ENCODE peak calls at places on chromosomes 7 and 10, in seven cellular contexts. V, G, J, D, X, A and O are unnamed samples.

GRCh38 chr10:112873541-112873940 is 76.5 kb upstream of the TCF7L2 start:
- DNase-seq in V (no peak), G (no peak), J (no peak), D (no peak), X (no peak), A (no peak), O (no peak)

GRCh38 chr10:98424308-98425254 is 9.6 kb upstream of the PYROXD2 start:
- DNase-seq in V (no peak), G (no peak), J (no peak), D (no peak), X (no peak), A (no peak), O (no peak)

GRCh38 chr7:33243319-33243881 is 114.0 kb downstream of the BBS9 start:
- DNase-seq in V (no peak), G (peak), J (peak), D (peak), X (no peak), A (no peak), O (peak)

GRCh38 chr7:33926535-33926934 is 21.2 kb downstream of the BMPER start:
- DNase-seq in V (no peak), G (peak), J (no peak), D (peak), X (no peak), A (no peak), O (no peak)

GRCh38 chr10:112977294-112977951 is 27.4 kb downstream of the TCF7L2 start:
- DNase-seq in V (no peak), G (no peak), J (no peak), D (no peak), X (no peak), A (no peak), O (no peak)

GRCh38 chr7:105853931-105854419 is 22.4 kb downstream of the ATXN7L1 start:
- DNase-seq in V (no peak), G (no peak), J (no peak), D (no peak), X (no peak), A (no peak), O (peak)

GRCh38 chr10:33248638-33249037 is 85.8 kb downstream of the NRP1 start:
- DNase-seq in V (no peak), G (peak), J (peak), D (peak), X (no peak), A (no peak), O (no peak)

GRCh38 chr10:42783181-42783549 is 570 bp downstream of the BMS1 start:
- DNase-seq in V (no peak), G (peak), J (peak), D (peak), X (no peak), A (no peak), O (peak)

GRCh38 chr10:5775705-5776104 is 37.5 kb downstream of the GDI2 start:
- DNase-seq in V (peak), G (no peak), J (no peak), D (no peak), X (peak), A (peak), O (no peak)

GRCh38 chr7:46319841-46320240 is 398.8 kb upstream of the IGFBP3 start:
- DNase-seq in V (no peak), G (no peak), J (no peak), D (peak), X (no peak), A (no peak), O (no peak)

GRCh38 chr7:134690016-134690415 is 43.4 kb downstream of the BPGM start:
- DNase-seq in V (no peak), G (peak), J (peak), D (peak), X (no peak), A (no peak), O (peak)

GRCh38 chr7:151366872-151367207 is 25.2 kb downstream of the NUB1 start:
- DNase-seq in V (no peak), G (no peak), J (no peak), D (no peak), X (no peak), A (no peak), O (no peak)

GRCh38 chr10:75597691-75598455 is 166.4 kb downstream of the LRMDA start:
- DNase-seq in V (no peak), G (no peak), J (peak), D (no peak), X (no peak), A (no peak), O (no peak)

GRCh38 chr10:60296073-60296472 is 93.6 kb downstream of the ANK3 start:
- DNase-seq in V (no peak), G (no peak), J (no peak), D (no peak), X (no peak), A (no peak), O (no peak)

GRCh38 chr7:7548407-7548806 is 12.7 kb upstream of the COL28A1 start:
- DNase-seq in V (no peak), G (no peak), J (no peak), D (no peak), X (no peak), A (no peak), O (no peak)

GRCh38 chr10:80382989-80383388 is 25.4 kb upstream of the PRXL2A start:
- DNase-seq in V (no peak), G (peak), J (peak), D (peak), X (peak), A (no peak), O (peak)

GRCh38 chr10:80699602-80700039 is 161.9 kb downstream of the SH2D4B start:
- DNase-seq in V (peak), G (peak), J (peak), D (peak), X (peak), A (peak), O (peak)

GRCh38 chr10:43871004-43871439 is 222.3 kb upstream of the ZNF32 start:
- DNase-seq in V (no peak), G (no peak), J (no peak), D (peak), X (no peak), A (peak), O (no peak)

GRCh38 chr7:21767300-21767900 is 178.3 kb downstream of the CDCA7L start:
- DNase-seq in V (no peak), G (peak), J (peak), D (peak), X (no peak), A (peak), O (peak)

GRCh38 chr7:97871659-97872024 is 566 bp downstream of the ASNS start:
- DNase-seq in V (peak), G (no peak), J (no peak), D (no peak), X (peak), A (no peak), O (no peak)

GRCh38 chr7:144386741-144387140 is 16.8 kb downstream of the NOBOX start:
- DNase-seq in V (no peak), G (peak), J (no peak), D (no peak), X (no peak), A (no peak), O (no peak)

GRCh38 chr7:3943779-3944520 is 642.9 kb downstream of the SDK1 start:
- DNase-seq in V (no peak), G (no peak), J (no peak), D (no peak), X (no peak), A (no peak), O (no peak)

GRCh38 chr10:33126118-33126517 is 168.1 kb upstream of the ITGB1 start:
- DNase-seq in V (no peak), G (peak), J (peak), D (peak), X (no peak), A (no peak), O (no peak)

GRCh38 chr7:141701489-141702046 is 398 bp downstream of the DENND11 start:
- DNase-seq in V (peak), G (no peak), J (peak), D (peak), X (peak), A (peak), O (peak)

GRCh38 chr10:91694170-91694794 is 61.4 kb upstream of the PPP1R3C start:
- DNase-seq in V (no peak), G (peak), J (peak), D (peak), X (no peak), A (no peak), O (peak)